ENCODE peak calls at places on chromosomes 4 and X, in six cellular contexts. One of them, this sample, is unnamed.
A peak's percentile ranks its signal among the peaks of the same experiment; 100 is the strongest.

GRCh38 chrX:51608071-51608470 is 10.6 kb downstream of the CENPVL3 start:
- DNase-seq in GM13977: no peak
- DNase-seq in MCF 10A: peak; percentile 14
- DNase-seq in lower lobe of right lung: no peak
- DNase-seq in Calu3: no peak
- DNase-seq in fibroblast of mammary gland: peak; percentile 84
- DNase-seq in this sample: no peak

GRCh38 chr4:4542824-4543485 is 1.1 kb upstream of the STX18 start:
- DNase-seq in MCF 10A: peak; percentile 18
- DNase-seq in Calu3: no peak
- DNase-seq in lower lobe of right lung: no peak
- DNase-seq in fibroblast of mammary gland: peak; percentile 33
- DNase-seq in GM13977: no peak
- DNase-seq in this sample: no peak

GRCh38 chr4:38319456-38320348 is 344.3 kb upstream of the KLF3 start:
- DNase-seq in MCF 10A: peak; percentile 95
- DNase-seq in lower lobe of right lung: peak; percentile 93
- DNase-seq in GM13977: peak; percentile 89
- DNase-seq in fibroblast of mammary gland: peak; percentile 93
- DNase-seq in Calu3: peak; percentile 92
- DNase-seq in this sample: no peak

GRCh38 chrX:12955882-12956703 is 18.8 kb upstream of the TMSB4X start:
- DNase-seq in fibroblast of mammary gland: peak; percentile 66
- DNase-seq in MCF 10A: peak; percentile 85
- DNase-seq in GM13977: no peak
- DNase-seq in Calu3: peak; percentile 76
- DNase-seq in lower lobe of right lung: peak; percentile 79
- DNase-seq in this sample: no peak

GRCh38 chr4:65880594-65880993 is 210.3 kb upstream of the EPHA5 start:
- DNase-seq in Calu3: no peak
- DNase-seq in fibroblast of mammary gland: no peak
- DNase-seq in GM13977: no peak
- DNase-seq in MCF 10A: peak; percentile 41
- DNase-seq in lower lobe of right lung: no peak
- DNase-seq in this sample: no peak

GRCh38 chrX:129718701-129719100 is 20.1 kb upstream of the XPNPEP2 start:
- DNase-seq in GM13977: no peak
- DNase-seq in lower lobe of right lung: no peak
- DNase-seq in fibroblast of mammary gland: no peak
- DNase-seq in MCF 10A: no peak
- DNase-seq in Calu3: no peak
- DNase-seq in this sample: no peak

GRCh38 chrX:108001218-108001814 is 19.1 kb upstream of the TEX13B start:
- DNase-seq in GM13977: peak; percentile 34
- DNase-seq in MCF 10A: peak; percentile 56
- DNase-seq in fibroblast of mammary gland: peak; percentile 63
- DNase-seq in Calu3: peak; percentile 24
- DNase-seq in lower lobe of right lung: no peak
- DNase-seq in this sample: no peak

GRCh38 chr4:118969359-118969758 is 80.7 kb downstream of the SYNPO2 start:
- DNase-seq in fibroblast of mammary gland: peak; percentile 79
- DNase-seq in MCF 10A: peak; percentile 71
- DNase-seq in lower lobe of right lung: no peak
- DNase-seq in GM13977: no peak
- DNase-seq in Calu3: peak; percentile 37
- DNase-seq in this sample: no peak

GRCh38 chrX:13120017-13120416 is 75.6 kb upstream of the FAM9C start:
- DNase-seq in Calu3: peak; percentile 17
- DNase-seq in lower lobe of right lung: peak; percentile 47
- DNase-seq in fibroblast of mammary gland: peak; percentile 43
- DNase-seq in GM13977: no peak
- DNase-seq in MCF 10A: no peak
- DNase-seq in this sample: no peak

GRCh38 chrX:43949669-43950068 is 23.5 kb downstream of the NDP start:
- DNase-seq in MCF 10A: no peak
- DNase-seq in fibroblast of mammary gland: no peak
- DNase-seq in Calu3: peak; percentile 40
- DNase-seq in GM13977: no peak
- DNase-seq in lower lobe of right lung: peak; percentile 44
- DNase-seq in this sample: no peak
- TF ChIP-seq CTCF in MCF 10A: no peak
- TF ChIP-seq CTCF in fibroblast of mammary gland: peak; percentile 19
- TF ChIP-seq CTCF in Calu3: no peak
- TF ChIP-seq CTCF in GM13977: peak; percentile 37
- TF ChIP-seq CTCF in lower lobe of right lung: peak; percentile 34
- TF ChIP-seq CTCF in this sample: peak; percentile 70

DNA sequence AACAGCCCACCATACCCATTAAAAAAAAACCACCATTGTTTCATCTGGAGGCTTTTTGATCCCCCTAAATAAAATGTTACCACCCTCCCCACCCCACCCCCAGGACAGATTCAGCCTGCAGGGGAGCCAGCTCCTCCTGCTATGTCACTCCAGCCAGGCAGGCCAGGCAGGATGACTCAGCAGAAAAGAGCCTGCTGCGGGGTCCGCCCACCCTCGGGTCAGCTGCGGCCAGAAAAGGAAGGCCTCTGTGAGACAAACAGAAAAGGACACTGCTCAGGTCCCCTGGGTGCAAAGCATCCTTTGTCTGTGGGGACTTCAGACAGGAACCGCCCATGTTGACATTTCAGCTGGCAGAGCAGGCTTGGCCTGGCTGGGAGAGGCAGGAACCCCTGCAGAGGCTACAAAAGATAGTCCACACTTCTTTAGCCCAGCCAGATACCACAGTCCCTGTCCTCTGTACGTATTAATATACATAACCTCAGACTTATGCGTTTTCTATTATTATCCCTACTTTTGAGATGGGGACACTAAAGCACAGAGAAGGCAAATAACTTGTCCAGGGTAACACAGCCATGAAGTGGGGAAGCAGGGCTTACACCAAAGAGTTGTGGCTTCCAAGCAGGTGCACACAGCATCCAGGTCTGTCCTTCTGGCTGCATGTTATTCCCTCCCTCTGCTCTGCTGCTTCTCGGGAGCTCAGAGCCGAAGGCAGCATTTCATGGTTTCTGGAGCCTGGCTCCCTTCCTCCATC is 147.7 kb downstream of the CPEB2 start:
- DNase-seq in lower lobe of right lung: peak; percentile 82
- DNase-seq in Calu3: peak; percentile 50
- DNase-seq in fibroblast of mammary gland: peak; percentile 76
- DNase-seq in GM13977: peak; percentile 26
- DNase-seq in MCF 10A: peak; percentile 69
- DNase-seq in this sample: no peak
- TF ChIP-seq CTCF in lower lobe of right lung: no peak
- TF ChIP-seq CTCF in Calu3: no peak
- TF ChIP-seq CTCF in fibroblast of mammary gland: no peak
- TF ChIP-seq CTCF in GM13977: no peak
- TF ChIP-seq CTCF in MCF 10A: no peak
- TF ChIP-seq CTCF in this sample: peak; percentile 62

DNA sequence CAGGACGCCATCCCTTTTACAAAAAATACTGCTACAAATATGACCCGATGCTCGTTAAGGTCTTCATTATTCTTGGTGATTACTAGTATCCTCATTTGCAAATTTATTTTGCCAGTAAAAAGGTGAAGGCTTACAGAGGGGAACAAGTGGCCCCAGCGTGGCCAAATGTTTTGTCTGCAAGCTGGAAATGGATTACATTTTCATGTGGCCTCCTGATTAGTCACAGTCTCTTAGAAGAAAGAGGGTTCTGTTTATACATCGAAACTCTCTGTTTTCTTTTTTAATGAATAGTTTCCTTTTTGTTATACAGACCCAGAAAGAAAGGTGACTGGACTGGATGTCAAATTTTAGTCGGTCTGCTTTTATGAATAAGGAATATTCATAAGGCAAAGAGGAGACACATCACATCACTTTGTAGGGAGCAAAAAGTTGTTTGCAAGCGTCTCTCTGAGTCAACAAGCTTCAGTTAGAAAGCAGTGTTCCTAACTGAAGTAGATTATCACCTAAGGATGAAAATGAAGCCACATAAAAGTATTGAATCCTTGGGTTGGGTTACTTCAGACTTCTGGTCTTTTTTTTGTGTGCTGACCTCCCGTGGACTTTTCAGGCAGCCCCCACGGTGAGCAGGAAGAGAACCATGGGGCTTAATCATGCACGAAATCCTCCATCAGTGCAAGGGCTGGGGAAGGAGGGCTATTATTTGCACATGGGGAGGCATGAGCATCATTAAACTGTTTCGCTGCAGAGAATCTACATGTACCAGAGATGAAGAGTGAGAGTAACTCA is 125.6 kb downstream of the ARSF start:
- DNase-seq in MCF 10A: no peak
- DNase-seq in fibroblast of mammary gland: no peak
- DNase-seq in Calu3: no peak
- DNase-seq in GM13977: no peak
- DNase-seq in lower lobe of right lung: no peak
- DNase-seq in this sample: no peak
- TF ChIP-seq CTCF in MCF 10A: no peak
- TF ChIP-seq CTCF in fibroblast of mammary gland: no peak
- TF ChIP-seq CTCF in Calu3: no peak
- TF ChIP-seq CTCF in GM13977: no peak
- TF ChIP-seq CTCF in lower lobe of right lung: no peak
- TF ChIP-seq CTCF in this sample: no peak

GRCh38 chrX:46690818-46691217 is 68.1 kb downstream of the SLC9A7 start:
- DNase-seq in fibroblast of mammary gland: no peak
- DNase-seq in MCF 10A: no peak
- DNase-seq in GM13977: no peak
- DNase-seq in lower lobe of right lung: no peak
- DNase-seq in Calu3: no peak
- DNase-seq in this sample: no peak

GRCh38 chrX:46694549-46694948 is 64.4 kb downstream of the SLC9A7 start:
- DNase-seq in MCF 10A: no peak
- DNase-seq in lower lobe of right lung: no peak
- DNase-seq in GM13977: no peak
- DNase-seq in Calu3: no peak
- DNase-seq in fibroblast of mammary gland: peak; percentile 17
- DNase-seq in this sample: no peak

GRCh38 chrX:46698691-46699090 is 60.2 kb downstream of the SLC9A7 start:
- DNase-seq in GM13977: no peak
- DNase-seq in lower lobe of right lung: no peak
- DNase-seq in fibroblast of mammary gland: no peak
- DNase-seq in Calu3: no peak
- DNase-seq in MCF 10A: no peak
- DNase-seq in this sample: no peak

GRCh38 chrX:46687619-46688018 is 71.3 kb downstream of the SLC9A7 start:
- DNase-seq in MCF 10A: peak; percentile 27
- DNase-seq in GM13977: no peak
- DNase-seq in lower lobe of right lung: no peak
- DNase-seq in Calu3: no peak
- DNase-seq in fibroblast of mammary gland: peak; percentile 36
- DNase-seq in this sample: no peak

DNA sequence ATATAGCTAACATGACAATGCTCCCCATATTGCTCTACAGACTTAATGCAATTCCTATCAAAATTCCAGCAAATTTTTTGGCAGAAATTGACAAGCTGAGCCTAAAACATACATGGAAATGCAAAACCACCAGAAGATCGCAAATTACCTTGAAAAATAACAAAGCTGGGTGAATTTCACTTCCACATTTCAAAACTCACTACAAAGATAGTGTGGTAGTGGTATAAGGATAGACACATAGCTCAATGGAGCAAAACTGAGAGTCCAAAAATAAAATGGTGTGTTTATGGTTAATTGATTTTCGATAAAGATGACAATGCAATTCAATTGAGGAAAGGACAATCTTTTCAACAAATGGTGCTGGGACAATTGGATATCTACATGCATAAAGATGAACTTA is 65.8 kb downstream of the SLC9A7 start:
- DNase-seq in GM13977: no peak
- DNase-seq in lower lobe of right lung: no peak
- DNase-seq in MCF 10A: no peak
- DNase-seq in fibroblast of mammary gland: no peak
- DNase-seq in Calu3: no peak
- DNase-seq in this sample: no peak
- TF ChIP-seq CTCF in GM13977: no peak
- TF ChIP-seq CTCF in lower lobe of right lung: no peak
- TF ChIP-seq CTCF in MCF 10A: no peak
- TF ChIP-seq CTCF in fibroblast of mammary gland: no peak
- TF ChIP-seq CTCF in Calu3: no peak
- TF ChIP-seq CTCF in this sample: no peak

GRCh38 chr4:108018884-108019187 is 29.1 kb downstream of the HADH start:
- DNase-seq in MCF 10A: no peak
- DNase-seq in GM13977: no peak
- DNase-seq in Calu3: no peak
- DNase-seq in lower lobe of right lung: no peak
- DNase-seq in fibroblast of mammary gland: no peak
- DNase-seq in this sample: no peak
- TF ChIP-seq CTCF in MCF 10A: no peak
- TF ChIP-seq CTCF in GM13977: no peak
- TF ChIP-seq CTCF in Calu3: no peak
- TF ChIP-seq CTCF in lower lobe of right lung: no peak
- TF ChIP-seq CTCF in fibroblast of mammary gland: no peak
- TF ChIP-seq CTCF in this sample: no peak

DNA sequence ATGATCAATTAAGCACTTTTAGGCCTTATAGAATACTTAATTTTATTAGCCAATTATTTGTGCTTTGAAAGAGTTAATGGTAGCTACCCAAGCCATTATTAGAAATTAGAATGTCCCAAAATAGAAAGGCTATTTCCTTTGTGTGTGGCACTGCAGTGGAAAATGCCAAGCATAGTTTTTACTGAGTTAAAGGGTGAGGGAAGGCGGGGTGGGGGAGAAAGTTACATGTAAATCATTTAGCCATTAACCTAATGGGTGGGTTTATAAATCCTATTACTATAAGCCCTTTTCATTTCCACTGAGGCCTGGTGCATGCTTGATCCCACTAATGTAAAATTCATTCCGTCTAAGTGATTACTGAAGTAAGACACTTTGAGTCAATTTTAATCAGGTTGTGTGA is 105.8 kb downstream of the POLA1 start:
- DNase-seq in lower lobe of right lung: no peak
- DNase-seq in MCF 10A: no peak
- DNase-seq in GM13977: no peak
- DNase-seq in fibroblast of mammary gland: no peak
- DNase-seq in Calu3: no peak
- DNase-seq in this sample: no peak
- TF ChIP-seq CTCF in lower lobe of right lung: no peak
- TF ChIP-seq CTCF in MCF 10A: no peak
- TF ChIP-seq CTCF in GM13977: no peak
- TF ChIP-seq CTCF in fibroblast of mammary gland: no peak
- TF ChIP-seq CTCF in Calu3: no peak
- TF ChIP-seq CTCF in this sample: no peak

GRCh38 chrX:24495700-24496099 is 30.6 kb downstream of the PDK3 start:
- DNase-seq in fibroblast of mammary gland: no peak
- DNase-seq in Calu3: no peak
- DNase-seq in GM13977: no peak
- DNase-seq in MCF 10A: no peak
- DNase-seq in lower lobe of right lung: no peak
- DNase-seq in this sample: no peak

GRCh38 chrX:24498975-24499374 is 33.9 kb downstream of the PDK3 start:
- DNase-seq in GM13977: peak; percentile 28
- DNase-seq in MCF 10A: peak; percentile 43
- DNase-seq in Calu3: no peak
- DNase-seq in lower lobe of right lung: no peak
- DNase-seq in fibroblast of mammary gland: peak; percentile 22
- DNase-seq in this sample: no peak

GRCh38 chrX:24494544-24495113 is 29.5 kb downstream of the PDK3 start:
- DNase-seq in MCF 10A: peak; percentile 88
- DNase-seq in lower lobe of right lung: no peak
- DNase-seq in GM13977: no peak
- DNase-seq in fibroblast of mammary gland: peak; percentile 72
- DNase-seq in Calu3: peak; percentile 37
- DNase-seq in this sample: no peak

GRCh38 chrX:24493740-24494543 is 28.9 kb downstream of the PDK3 start:
- DNase-seq in fibroblast of mammary gland: no peak
- DNase-seq in MCF 10A: peak; percentile 23
- DNase-seq in GM13977: no peak
- DNase-seq in Calu3: no peak
- DNase-seq in lower lobe of right lung: no peak
- DNase-seq in this sample: no peak

GRCh38 chrX:24498181-24498580 is 33.1 kb downstream of the PDK3 start:
- DNase-seq in fibroblast of mammary gland: peak; percentile 7
- DNase-seq in Calu3: peak; percentile 25
- DNase-seq in lower lobe of right lung: no peak
- DNase-seq in MCF 10A: peak; percentile 26
- DNase-seq in GM13977: no peak
- DNase-seq in this sample: no peak
- TF ChIP-seq CTCF in fibroblast of mammary gland: peak; percentile 18
- TF ChIP-seq CTCF in Calu3: no peak
- TF ChIP-seq CTCF in lower lobe of right lung: peak; percentile 32
- TF ChIP-seq CTCF in MCF 10A: no peak
- TF ChIP-seq CTCF in GM13977: peak; percentile 20
- TF ChIP-seq CTCF in this sample: peak; percentile 57